ENCODE peak calls at places on chromosomes 4 and X, in four cellular contexts. Y is IMR-90, D is GM12878, M is K562. U is an unnamed sample.

GRCh38 chrX:115030635-115031034 is 13.2 kb upstream of the IL13RA2 start:
- DNase-seq in M (no peak), Y (no peak), D (no peak), U (no peak)

GRCh38 chr4:58451707-58452106 is 1341.5 kb upstream of the IGFBP7 start:
- DNase-seq in D (no peak), Y (no peak), M (no peak), U (no peak)

GRCh38 chr4:80138556-80139538 is 58.5 kb upstream of the PRDM8 start:
- DNase-seq in Y (peak; percentile 82), D (peak; percentile 12), M (no peak), U (no peak)

GRCh38 chr4:142528433-142528832 is 317.7 kb downstream of the INPP4B start:
- DNase-seq in D (no peak), Y (no peak), M (no peak), U (no peak)

GRCh38 chr4:156778606-156779005 is 193.0 kb downstream of the PDGFC start:
- DNase-seq in D (no peak), M (no peak), Y (peak; percentile 91), U (no peak)

GRCh38 chrX:55450259-55450658 is 1.7 kb upstream of the MAGEH1 start:
- DNase-seq in D (no peak), Y (peak; percentile 12), M (peak; percentile 6), U (no peak)

GRCh38 chr4:87073570-87074470 is 139.0 kb downstream of the AFF1 start:
- DNase-seq in M (no peak), Y (peak; percentile 62), D (peak; percentile 93), U (no peak)

GRCh38 chrX:153687121-153688039 is at the start of gene SLC6A8:
- DNase-seq in Y (peak; percentile 44), D (no peak), M (peak; percentile 80), U (no peak)

GRCh38 chr4:67288964-67289363 is 256.3 kb downstream of the CENPC start:
- DNase-seq in D (no peak), Y (no peak), M (peak; percentile 24), U (peak; percentile 75)

GRCh38 chrX:110806145-110806544 is 10.5 kb upstream of the CHRDL1 start:
- DNase-seq in M (no peak), Y (peak; percentile 9), D (no peak), U (no peak)

GRCh38 chr4:57426779-57427395 is 316.7 kb upstream of the IGFBP7 start:
- DNase-seq in D (no peak), M (peak; percentile 68), Y (peak; percentile 66), U (peak; percentile 66)

GRCh38 chr4:128649575-128650205 is 159.8 kb upstream of the JADE1 start:
- DNase-seq in D (no peak), Y (peak; percentile 77), M (no peak), U (peak; percentile 38)

GRCh38 chr4:6986067-6986780 is 56.9 kb upstream of the TADA2B start:
- DNase-seq in M (peak; percentile 52), Y (peak; percentile 84), D (no peak), U (no peak)

GRCh38 chr4:24551492-24552330 is 32.6 kb downstream of the DHX15 start:
- DNase-seq in Y (peak; percentile 70), D (no peak), M (peak; percentile 16), U (no peak)

GRCh38 chr4:96352051-96352517 is 512.2 kb downstream of the PDHA2 start:
- DNase-seq in Y (no peak), D (no peak), M (no peak), U (peak; percentile 48)

GRCh38 chrX:30577362-30577961 is at the start of gene TASL:
- DNase-seq in D (peak; percentile 94), Y (no peak), M (no peak), U (no peak)

GRCh38 chr4:5964030-5964429 is 54.2 kb downstream of the C4orf50 start:
- DNase-seq in M (no peak), D (no peak), Y (no peak), U (no peak)

GRCh38 chrX:136835761-136836160 is 44.8 kb downstream of the RBMX start:
- DNase-seq in M (no peak), D (no peak), Y (no peak), U (no peak)

GRCh38 chr4:112099701-112100289 is 45.5 kb upstream of the FAM241A start:
- DNase-seq in Y (peak; percentile 73), D (peak; percentile 27), M (peak; percentile 30), U (no peak)

GRCh38 chr4:86013623-86014022 is 346.2 kb downstream of the MAPK10 start:
- DNase-seq in Y (peak; percentile 69), D (no peak), M (no peak), U (no peak)

GRCh38 chrX:149267878-149268813 is 237.0 kb downstream of the IDS start:
- DNase-seq in M (no peak), D (peak; percentile 24), Y (no peak), U (no peak)

GRCh38 chr4:183249854-183250253 is 70.2 kb downstream of the CLDN22 start:
- DNase-seq in M (no peak), D (no peak), Y (peak; percentile 52), U (no peak)

GRCh38 chr4:5751073-5751917 is 40.3 kb downstream of the EVC start:
- DNase-seq in Y (peak; percentile 81), D (no peak), M (peak; percentile 3), U (no peak)

GRCh38 chr4:148330161-148330560 is 112.1 kb downstream of the NR3C2 start:
- DNase-seq in Y (no peak), D (no peak), M (no peak), U (no peak)

GRCh38 chrX:31449975-31450374 is 378.1 kb upstream of the FTHL17 start:
- DNase-seq in Y (peak; percentile 63), M (no peak), D (no peak), U (no peak)

GRCh38 chr4:168711197-168712120 is 214.6 kb downstream of the PALLD start:
- DNase-seq in M (no peak), D (no peak), Y (peak; percentile 44), U (no peak)

GRCh38 chrX:55143621-55144020 is 54.8 kb downstream of the PAGE2 start:
- DNase-seq in D (no peak), M (no peak), Y (no peak), U (no peak)

GRCh38 chr4:78748361-78748760 is 27.8 kb upstream of the BMP2K start:
- DNase-seq in D (no peak), M (no peak), Y (peak; percentile 58), U (no peak)
- TF ChIP-seq CHD1 in D (no peak), M (no peak), Y (no peak), U (no peak)

DNA sequence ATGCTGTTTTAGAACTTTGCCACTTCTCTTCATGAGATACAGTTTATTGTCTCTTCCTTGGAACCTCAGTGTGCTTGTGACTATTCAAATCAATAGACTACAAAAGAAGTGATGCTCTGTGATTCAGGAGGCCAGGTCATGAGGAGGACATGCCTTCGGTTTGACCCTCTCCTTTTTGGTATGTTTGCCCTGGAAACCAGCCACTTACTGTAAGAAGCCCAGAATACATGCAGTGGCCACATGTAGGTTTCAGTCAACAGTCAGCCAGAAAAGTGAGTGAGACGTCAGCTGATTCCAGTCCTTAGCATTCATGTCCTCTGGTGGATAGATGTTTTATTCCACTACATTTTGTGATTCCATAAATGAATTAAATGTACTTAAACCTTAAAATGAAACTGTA is 328.7 kb downstream of the PCDH18 start:
- DNase-seq in Y (peak; percentile 74), D (no peak), M (no peak), U (no peak)
- TF ChIP-seq CHD1 in Y (no peak), D (no peak), M (no peak), U (no peak)

DNA sequence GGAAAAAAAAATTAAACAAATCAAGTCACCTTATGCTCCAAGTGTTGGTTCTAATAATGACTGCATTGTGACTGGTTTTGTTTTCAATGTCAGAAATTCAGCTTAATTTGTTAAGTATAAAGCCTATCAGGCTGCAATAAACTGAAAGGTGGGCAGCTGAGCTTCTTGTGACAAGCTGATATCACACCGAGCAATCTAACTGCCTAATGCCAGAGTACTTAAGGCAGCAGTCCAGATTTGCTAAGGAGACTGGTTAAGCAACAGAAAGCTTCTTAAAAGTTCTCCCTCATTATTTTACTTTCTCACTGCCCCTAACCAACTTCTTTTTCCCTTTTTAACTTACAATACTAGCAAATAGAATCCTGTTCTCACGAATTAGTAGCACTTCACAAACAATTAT is 201.0 kb downstream of the MAB21L2 start:
- DNase-seq in D (no peak), Y (peak; percentile 4), M (no peak), U (no peak)
- TF ChIP-seq CHD1 in D (no peak), Y (no peak), M (no peak), U (no peak)

GRCh38 chrX:68439341-68439740 is 6.0 kb upstream of the OPHN1 start:
- DNase-seq in D (no peak), Y (no peak), M (no peak), U (no peak)

GRCh38 chrX:68440940-68441339 is 7.6 kb upstream of the OPHN1 start:
- DNase-seq in Y (peak; percentile 68), D (no peak), M (no peak), U (no peak)

GRCh38 chrX:68440438-68440837 is 7.1 kb upstream of the OPHN1 start:
- DNase-seq in D (no peak), Y (no peak), M (no peak), U (no peak)

GRCh38 chrX:68438575-68438974 is 5.3 kb upstream of the OPHN1 start:
- DNase-seq in Y (no peak), M (peak; percentile 21), D (no peak), U (no peak)

DNA sequence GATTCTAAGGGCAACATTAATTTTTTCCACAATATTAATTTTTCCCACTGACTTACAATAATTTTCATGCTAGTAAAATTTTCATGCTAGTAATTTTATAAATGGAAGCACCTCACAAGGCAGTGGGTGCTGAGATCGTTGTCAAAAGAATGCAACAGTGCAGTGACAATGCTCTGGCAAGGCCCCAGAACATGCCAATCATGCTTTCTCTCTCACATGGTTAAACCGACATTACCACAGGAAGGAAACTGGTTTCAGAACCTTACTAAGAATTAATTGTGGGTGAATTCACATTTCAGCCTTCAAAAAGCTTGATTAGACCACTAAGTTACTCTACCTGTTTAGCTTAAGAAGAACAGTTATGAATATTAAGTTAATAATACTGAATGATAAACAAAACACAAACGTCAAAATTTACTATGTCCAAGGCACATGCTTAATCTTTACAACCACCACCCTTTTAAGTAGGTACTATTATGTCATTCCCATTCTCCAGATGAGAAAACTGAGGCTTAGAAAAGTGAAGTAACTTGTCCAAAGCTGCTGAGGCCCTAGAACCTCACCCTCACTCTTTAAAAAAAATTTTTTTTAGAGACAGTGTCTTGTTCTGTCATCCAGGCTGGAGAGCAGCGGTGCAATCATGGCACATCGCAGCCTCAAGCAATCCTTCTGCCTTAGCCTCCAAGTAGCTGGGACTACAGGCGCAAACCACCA is 10.0 kb upstream of the OPHN1 start:
- DNase-seq in Y (peak; percentile 15), D (peak; percentile 9), M (no peak), U (no peak)
- TF ChIP-seq CHD1 in Y (no peak), D (no peak), M (no peak), U (no peak)

DNA sequence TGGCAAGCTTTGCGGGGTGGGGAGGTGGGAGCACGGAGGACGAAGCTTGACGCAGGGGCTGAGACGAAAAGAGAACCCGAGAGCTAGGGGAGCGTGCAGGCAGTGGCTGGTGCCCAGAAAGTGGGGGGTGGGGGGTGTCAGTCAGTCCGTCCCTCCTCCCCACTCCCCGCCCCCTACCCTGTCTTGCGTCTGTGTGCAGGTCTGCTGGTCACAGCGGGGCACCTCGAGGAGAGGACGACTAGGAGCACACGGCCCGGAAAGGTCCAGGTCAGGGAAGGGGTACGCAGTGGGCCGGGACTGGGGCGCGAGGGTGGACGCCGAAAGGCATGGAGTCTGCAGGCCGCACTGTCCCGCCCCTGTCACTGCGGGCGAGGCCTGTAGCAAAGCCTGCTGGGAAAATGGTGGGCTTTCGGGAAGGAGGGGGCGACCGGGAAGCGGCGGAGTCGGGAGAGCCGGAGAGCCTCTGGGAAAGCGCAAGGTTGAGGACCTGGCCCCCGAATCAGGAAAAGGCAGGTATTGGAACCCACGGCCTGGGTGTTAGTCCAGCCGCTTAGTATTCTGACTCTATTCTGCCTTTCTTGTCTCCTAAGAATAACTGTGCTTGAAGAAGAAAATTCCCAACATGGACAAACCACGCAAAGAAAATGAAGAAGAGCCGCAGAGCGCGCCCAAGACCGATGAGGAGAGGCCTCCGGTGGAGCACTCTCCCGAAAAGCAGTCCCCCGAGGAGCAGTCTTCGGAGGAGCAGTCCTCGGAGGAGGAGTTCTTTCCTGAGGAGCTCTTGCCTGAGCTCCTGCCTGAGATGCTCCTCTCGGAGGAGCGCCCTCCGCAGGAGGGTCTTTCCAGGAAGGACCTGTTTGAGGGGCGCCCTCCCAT is 758 bp downstream of the TCEAL1 start:
- DNase-seq in M (peak; percentile 31), Y (peak; percentile 67), D (no peak), U (peak; percentile 67)
- TF ChIP-seq CHD1 in M (no peak), Y (no peak), D (no peak), U (no peak)

U was measured in H1.